ENCODE peak calls at places on chromosomes 7 and 10, in five cellular contexts. X is foreskin keratinocyte; G is anterior cingulate cortex; R is iPS-NIHi11; Y is CD8-positive, alpha-beta memory T cell. E is an unnamed sample.

GRCh38 chr7:28768577-28769147 is 189.5 kb downstream of the TRIL start:
- DNase-seq in X (no peak), Y (no peak), G (no peak), R (no peak), E (no peak)

GRCh38 chr7:47526466-47526865 is 55.4 kb downstream of the TNS3 start:
- DNase-seq in Y (no peak), G (no peak), X (no peak), R (no peak), E (peak; percentile 55)

GRCh38 chr7:122525355-122525754 is 173.6 kb downstream of the RNF133 start:
- DNase-seq in Y (no peak), X (no peak), G (no peak), R (no peak), E (no peak)

GRCh38 chr10:77564781-77565589 is 72.6 kb downstream of the KCNMA1 start:
- DNase-seq in X (no peak), G (no peak), Y (no peak), R (peak; percentile 68), E (no peak)

GRCh38 chr10:78472542-78472890 is 438.9 kb downstream of the RPS24 start:
- DNase-seq in Y (no peak), G (no peak), R (peak; percentile 53), X (no peak), E (no peak)

GRCh38 chr10:32077896-32078295 is 21.7 kb upstream of the KIF5B start:
- DNase-seq in Y (no peak), R (no peak), X (peak; percentile 24), G (no peak), E (no peak)

GRCh38 chr7:148286150-148286549 is 304.4 kb upstream of the C7orf33 start:
- DNase-seq in X (no peak), Y (no peak), G (no peak), R (peak; percentile 60), E (no peak)

GRCh38 chr10:124032982-124033886 is 60.2 kb downstream of the CHST15 start:
- DNase-seq in Y (no peak), G (no peak), R (no peak), X (no peak), E (peak; percentile 51)

GRCh38 chr10:131579251-131580071 is 267.9 kb upstream of the TCERG1L start:
- DNase-seq in Y (no peak), G (no peak), X (no peak), R (no peak), E (peak; percentile 68)

GRCh38 chr7:50665403-50666123 is 100.4 kb upstream of the DDC start:
- DNase-seq in X (no peak), R (no peak), G (no peak), Y (no peak), E (no peak)

GRCh38 chr10:99682752-99683151 is 23.4 kb downstream of the ENTPD7 start:
- DNase-seq in G (no peak), X (no peak), R (peak; percentile 29), Y (no peak), E (no peak)